ENCODE peak calls at places on chromosomes 16 and 17, in nine cellular contexts. One of them, this sample, is unnamed.

GRCh38 chr16:66988197-66988788 is at the start of gene CES4A:
- DNase-seq in fibroblast of pulmonary artery: peak; percentile 50
- DNase-seq in neural crest cell: no peak
- DNase-seq in GM13977: no peak
- DNase-seq in OCI-LY7: no peak
- DNase-seq in pancreas: no peak
- DNase-seq in tibial artery: no peak
- DNase-seq in CD4-positive, alpha-beta T cell: no peak
- DNase-seq in body of pancreas: peak; percentile 49
- DNase-seq in this sample: no peak

GRCh38 chr17:63278731-63279442 is 167.2 kb downstream of the CYB561 start:
- DNase-seq in pancreas: no peak
- DNase-seq in body of pancreas: no peak
- DNase-seq in fibroblast of pulmonary artery: no peak
- DNase-seq in OCI-LY7: no peak
- DNase-seq in GM13977: no peak
- DNase-seq in CD4-positive, alpha-beta T cell: no peak
- DNase-seq in neural crest cell: no peak
- DNase-seq in tibial artery: no peak
- DNase-seq in this sample: no peak

GRCh38 chr16:3282747-3283524 is at the start of gene ZNF263:
- DNase-seq in GM13977: peak; percentile 98
- DNase-seq in tibial artery: peak; percentile 98
- DNase-seq in body of pancreas: peak; percentile 97
- DNase-seq in OCI-LY7: peak; percentile 97
- DNase-seq in fibroblast of pulmonary artery: peak; percentile 99
- DNase-seq in CD4-positive, alpha-beta T cell: peak; percentile 88
- DNase-seq in pancreas: peak; percentile 92
- DNase-seq in neural crest cell: peak; percentile 83
- DNase-seq in this sample: peak; percentile 91

GRCh38 chr16:74700206-74701040 is at the start of gene MLKL:
- DNase-seq in body of pancreas: peak; percentile 76
- DNase-seq in fibroblast of pulmonary artery: peak; percentile 62
- DNase-seq in OCI-LY7: peak; percentile 53
- DNase-seq in CD4-positive, alpha-beta T cell: peak; percentile 36
- DNase-seq in pancreas: peak; percentile 66
- DNase-seq in GM13977: peak; percentile 64
- DNase-seq in tibial artery: peak; percentile 78
- DNase-seq in neural crest cell: no peak
- DNase-seq in this sample: peak; percentile 31

GRCh38 chr17:15944720-15945492 is at the start of gene ADORA2B:
- DNase-seq in fibroblast of pulmonary artery: peak; percentile 88
- DNase-seq in tibial artery: no peak
- DNase-seq in GM13977: peak; percentile 87
- DNase-seq in CD4-positive, alpha-beta T cell: no peak
- DNase-seq in OCI-LY7: no peak
- DNase-seq in neural crest cell: peak; percentile 63
- DNase-seq in body of pancreas: peak; percentile 61
- DNase-seq in pancreas: peak; percentile 68
- DNase-seq in this sample: peak; percentile 82

GRCh38 chr16:51392651-51393187 is 241.6 kb upstream of the SALL1 start:
- DNase-seq in OCI-LY7: no peak
- DNase-seq in CD4-positive, alpha-beta T cell: no peak
- DNase-seq in tibial artery: no peak
- DNase-seq in fibroblast of pulmonary artery: peak; percentile 76
- DNase-seq in body of pancreas: no peak
- DNase-seq in GM13977: no peak
- DNase-seq in pancreas: no peak
- DNase-seq in neural crest cell: peak; percentile 9
- DNase-seq in this sample: peak; percentile 19

GRCh38 chr16:31861415-31861814 is 12.2 kb upstream of the ZNF267 start:
- DNase-seq in CD4-positive, alpha-beta T cell: no peak
- DNase-seq in GM13977: no peak
- DNase-seq in fibroblast of pulmonary artery: no peak
- DNase-seq in OCI-LY7: no peak
- DNase-seq in pancreas: no peak
- DNase-seq in body of pancreas: no peak
- DNase-seq in tibial artery: no peak
- DNase-seq in neural crest cell: no peak
- DNase-seq in this sample: no peak

GRCh38 chr16:77838597-77839255 is 50.4 kb downstream of the VAT1L start:
- DNase-seq in OCI-LY7: no peak
- DNase-seq in fibroblast of pulmonary artery: no peak
- DNase-seq in pancreas: no peak
- DNase-seq in GM13977: no peak
- DNase-seq in body of pancreas: no peak
- DNase-seq in tibial artery: no peak
- DNase-seq in neural crest cell: no peak
- DNase-seq in CD4-positive, alpha-beta T cell: no peak
- DNase-seq in this sample: no peak

GRCh38 chr17:52383493-52384100 is 225.1 kb upstream of the CA10 start:
- DNase-seq in neural crest cell: peak; percentile 64
- DNase-seq in tibial artery: no peak
- DNase-seq in CD4-positive, alpha-beta T cell: no peak
- DNase-seq in body of pancreas: peak; percentile 78
- DNase-seq in fibroblast of pulmonary artery: peak; percentile 66
- DNase-seq in GM13977: peak; percentile 22
- DNase-seq in pancreas: peak; percentile 32
- DNase-seq in OCI-LY7: peak; percentile 52
- DNase-seq in this sample: peak; percentile 66

GRCh38 chr16:12590409-12590808 is 213.3 kb downstream of the CPPED1 start:
- DNase-seq in neural crest cell: no peak
- DNase-seq in fibroblast of pulmonary artery: no peak
- DNase-seq in OCI-LY7: no peak
- DNase-seq in GM13977: no peak
- DNase-seq in tibial artery: no peak
- DNase-seq in pancreas: no peak
- DNase-seq in CD4-positive, alpha-beta T cell: no peak
- DNase-seq in body of pancreas: no peak
- DNase-seq in this sample: no peak

GRCh38 chr16:57813466-57813865 is 11.2 kb upstream of the KIFC3 start:
- DNase-seq in GM13977: no peak
- DNase-seq in neural crest cell: no peak
- DNase-seq in OCI-LY7: no peak
- DNase-seq in pancreas: no peak
- DNase-seq in fibroblast of pulmonary artery: no peak
- DNase-seq in CD4-positive, alpha-beta T cell: no peak
- DNase-seq in body of pancreas: no peak
- DNase-seq in tibial artery: no peak
- DNase-seq in this sample: no peak

GRCh38 chr17:10657866-10658265 is 757 bp upstream of the MYH3 start:
- DNase-seq in pancreas: no peak
- DNase-seq in OCI-LY7: no peak
- DNase-seq in CD4-positive, alpha-beta T cell: no peak
- DNase-seq in body of pancreas: no peak
- DNase-seq in fibroblast of pulmonary artery: no peak
- DNase-seq in neural crest cell: no peak
- DNase-seq in tibial artery: no peak
- DNase-seq in GM13977: no peak
- DNase-seq in this sample: no peak

GRCh38 chr16:57753448-57754353 is 18.1 kb downstream of the KATNB1 start:
- DNase-seq in OCI-LY7: no peak
- DNase-seq in pancreas: peak; percentile 31
- DNase-seq in neural crest cell: no peak
- DNase-seq in CD4-positive, alpha-beta T cell: no peak
- DNase-seq in fibroblast of pulmonary artery: no peak
- DNase-seq in GM13977: no peak
- DNase-seq in tibial artery: no peak
- DNase-seq in body of pancreas: no peak
- DNase-seq in this sample: no peak

GRCh38 chr16:51271156-51271555 is 120.1 kb upstream of the SALL1 start:
- DNase-seq in tibial artery: no peak
- DNase-seq in fibroblast of pulmonary artery: no peak
- DNase-seq in OCI-LY7: no peak
- DNase-seq in neural crest cell: no peak
- DNase-seq in pancreas: no peak
- DNase-seq in CD4-positive, alpha-beta T cell: no peak
- DNase-seq in body of pancreas: no peak
- DNase-seq in GM13977: no peak
- DNase-seq in this sample: no peak

GRCh38 chr16:1612320-1613111 is at the start of gene CRAMP1:
- DNase-seq in fibroblast of pulmonary artery: no peak
- DNase-seq in body of pancreas: no peak
- DNase-seq in OCI-LY7: peak; percentile 24
- DNase-seq in pancreas: no peak
- DNase-seq in GM13977: peak; percentile 52
- DNase-seq in neural crest cell: peak; percentile 17
- DNase-seq in CD4-positive, alpha-beta T cell: no peak
- DNase-seq in tibial artery: peak; percentile 68
- DNase-seq in this sample: peak; percentile 33

GRCh38 chr16:35602116-35602515 is 2142.7 kb downstream of the TP53TG3F start:
- DNase-seq in fibroblast of pulmonary artery: no peak
- DNase-seq in pancreas: no peak
- DNase-seq in body of pancreas: no peak
- DNase-seq in tibial artery: no peak
- DNase-seq in neural crest cell: no peak
- DNase-seq in GM13977: no peak
- DNase-seq in CD4-positive, alpha-beta T cell: no peak
- DNase-seq in OCI-LY7: no peak
- DNase-seq in this sample: no peak

GRCh38 chr17:38609280-38610031 is 3.7 kb upstream of the SRCIN1 start:
- DNase-seq in OCI-LY7: no peak
- DNase-seq in tibial artery: no peak
- DNase-seq in pancreas: no peak
- DNase-seq in body of pancreas: no peak
- DNase-seq in neural crest cell: no peak
- DNase-seq in GM13977: no peak
- DNase-seq in CD4-positive, alpha-beta T cell: no peak
- DNase-seq in fibroblast of pulmonary artery: no peak
- DNase-seq in this sample: no peak

GRCh38 chr17:4998027-4998665 is 396 bp downstream of the KIF1C start:
- DNase-seq in neural crest cell: peak; percentile 47
- DNase-seq in fibroblast of pulmonary artery: no peak
- DNase-seq in CD4-positive, alpha-beta T cell: no peak
- DNase-seq in GM13977: peak; percentile 62
- DNase-seq in pancreas: peak; percentile 77
- DNase-seq in body of pancreas: peak; percentile 60
- DNase-seq in OCI-LY7: no peak
- DNase-seq in tibial artery: peak; percentile 73
- DNase-seq in this sample: peak; percentile 55

GRCh38 chr16:81784042-81784785 is 5.1 kb downstream of the PLCG2 start:
- DNase-seq in OCI-LY7: peak; percentile 87
- DNase-seq in CD4-positive, alpha-beta T cell: no peak
- DNase-seq in pancreas: no peak
- DNase-seq in GM13977: no peak
- DNase-seq in tibial artery: no peak
- DNase-seq in neural crest cell: no peak
- DNase-seq in fibroblast of pulmonary artery: no peak
- DNase-seq in body of pancreas: no peak
- DNase-seq in this sample: no peak

GRCh38 chr17:39208893-39209292 is 8.8 kb downstream of the RPL19 start:
- DNase-seq in neural crest cell: no peak
- DNase-seq in GM13977: peak; percentile 76
- DNase-seq in CD4-positive, alpha-beta T cell: no peak
- DNase-seq in fibroblast of pulmonary artery: no peak
- DNase-seq in OCI-LY7: peak; percentile 98
- DNase-seq in pancreas: no peak
- DNase-seq in tibial artery: no peak
- DNase-seq in body of pancreas: peak; percentile 34
- DNase-seq in this sample: peak; percentile 79

GRCh38 chr17:76612977-76613851 is 27.6 kb upstream of the ST6GALNAC2 start:
- DNase-seq in fibroblast of pulmonary artery: no peak
- DNase-seq in GM13977: no peak
- DNase-seq in neural crest cell: peak; percentile 33
- DNase-seq in body of pancreas: no peak
- DNase-seq in pancreas: no peak
- DNase-seq in tibial artery: no peak
- DNase-seq in CD4-positive, alpha-beta T cell: no peak
- DNase-seq in OCI-LY7: no peak
- DNase-seq in this sample: no peak

GRCh38 chr17:35666070-35666469 is 65.4 kb upstream of the RASL10B start:
- DNase-seq in GM13977: no peak
- DNase-seq in body of pancreas: no peak
- DNase-seq in pancreas: no peak
- DNase-seq in neural crest cell: no peak
- DNase-seq in tibial artery: no peak
- DNase-seq in OCI-LY7: no peak
- DNase-seq in fibroblast of pulmonary artery: peak; percentile 7
- DNase-seq in CD4-positive, alpha-beta T cell: no peak
- DNase-seq in this sample: no peak
- TF ChIP-seq CTCF in GM13977: no peak
- TF ChIP-seq CTCF in body of pancreas: no peak
- TF ChIP-seq CTCF in pancreas: no peak
- TF ChIP-seq CTCF in neural crest cell: no peak
- TF ChIP-seq CTCF in tibial artery: no peak
- TF ChIP-seq CTCF in OCI-LY7: no peak
- TF ChIP-seq CTCF in fibroblast of pulmonary artery: no peak
- TF ChIP-seq CTCF in CD4-positive, alpha-beta T cell: no peak
- TF ChIP-seq CTCF in this sample: no peak

GRCh38 chr17:72588961-72589360 is 468.1 kb downstream of the SOX9 start:
- DNase-seq in GM13977: no peak
- DNase-seq in OCI-LY7: no peak
- DNase-seq in neural crest cell: no peak
- DNase-seq in body of pancreas: peak; percentile 90
- DNase-seq in tibial artery: no peak
- DNase-seq in fibroblast of pulmonary artery: no peak
- DNase-seq in CD4-positive, alpha-beta T cell: no peak
- DNase-seq in pancreas: peak; percentile 80
- DNase-seq in this sample: no peak
- TF ChIP-seq CTCF in GM13977: no peak
- TF ChIP-seq CTCF in OCI-LY7: no peak
- TF ChIP-seq CTCF in neural crest cell: no peak
- TF ChIP-seq CTCF in body of pancreas: no peak
- TF ChIP-seq CTCF in tibial artery: no peak
- TF ChIP-seq CTCF in fibroblast of pulmonary artery: no peak
- TF ChIP-seq CTCF in CD4-positive, alpha-beta T cell: no peak
- TF ChIP-seq CTCF in pancreas: no peak
- TF ChIP-seq CTCF in this sample: no peak

DNA sequence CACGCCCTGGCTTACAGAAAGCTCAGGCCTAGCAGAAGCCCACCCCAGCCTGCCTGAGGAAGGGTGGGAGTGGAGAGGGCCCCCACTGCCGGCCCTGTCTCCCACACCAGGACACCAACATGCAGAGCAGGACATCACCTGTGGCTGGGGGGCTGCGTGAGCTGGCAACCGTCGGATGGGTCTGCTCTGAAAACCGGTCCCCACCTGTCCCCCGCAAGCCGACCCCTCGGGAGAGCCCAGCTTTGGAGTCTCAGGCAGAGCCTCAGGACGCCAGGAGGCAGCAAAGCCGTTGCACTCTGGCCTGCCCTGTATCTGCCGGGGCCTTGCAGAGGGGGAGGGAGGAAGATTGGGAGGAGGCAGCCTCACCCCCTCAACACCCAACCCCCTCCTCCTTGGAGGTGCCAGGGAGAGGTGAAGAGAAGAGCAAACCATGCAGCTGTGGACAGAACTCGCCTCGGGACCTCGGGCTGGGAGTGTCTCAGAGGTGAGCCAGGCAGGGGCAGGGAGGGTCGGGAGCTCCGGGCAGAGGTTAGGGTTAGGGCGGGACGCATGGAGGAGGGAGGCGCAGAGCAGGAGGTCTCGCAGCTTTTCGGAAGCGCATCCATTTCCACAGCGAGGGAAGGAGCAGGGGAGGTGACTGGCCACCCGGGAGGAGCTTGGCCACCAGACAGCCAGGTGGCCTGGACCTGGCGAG is 30.4 kb upstream of the ZC3H18 start:
- DNase-seq in pancreas: peak; percentile 33
- DNase-seq in neural crest cell: no peak
- DNase-seq in fibroblast of pulmonary artery: no peak
- DNase-seq in GM13977: no peak
- DNase-seq in CD4-positive, alpha-beta T cell: no peak
- DNase-seq in tibial artery: no peak
- DNase-seq in body of pancreas: no peak
- DNase-seq in OCI-LY7: no peak
- DNase-seq in this sample: no peak
- TF ChIP-seq CTCF in pancreas: no peak
- TF ChIP-seq CTCF in neural crest cell: no peak
- TF ChIP-seq CTCF in fibroblast of pulmonary artery: no peak
- TF ChIP-seq CTCF in GM13977: no peak
- TF ChIP-seq CTCF in CD4-positive, alpha-beta T cell: no peak
- TF ChIP-seq CTCF in tibial artery: no peak
- TF ChIP-seq CTCF in body of pancreas: no peak
- TF ChIP-seq CTCF in OCI-LY7: peak; percentile 35
- TF ChIP-seq CTCF in this sample: no peak

GRCh38 chr17:44097110-44097810 is 26.2 kb downstream of the HDAC5 start:
- DNase-seq in CD4-positive, alpha-beta T cell: no peak
- DNase-seq in fibroblast of pulmonary artery: peak; percentile 40
- DNase-seq in pancreas: no peak
- DNase-seq in OCI-LY7: no peak
- DNase-seq in neural crest cell: no peak
- DNase-seq in body of pancreas: peak; percentile 25
- DNase-seq in GM13977: no peak
- DNase-seq in tibial artery: no peak
- DNase-seq in this sample: no peak
- TF ChIP-seq CTCF in CD4-positive, alpha-beta T cell: no peak
- TF ChIP-seq CTCF in fibroblast of pulmonary artery: no peak
- TF ChIP-seq CTCF in pancreas: no peak
- TF ChIP-seq CTCF in OCI-LY7: no peak
- TF ChIP-seq CTCF in neural crest cell: no peak
- TF ChIP-seq CTCF in body of pancreas: no peak
- TF ChIP-seq CTCF in GM13977: no peak
- TF ChIP-seq CTCF in tibial artery: no peak
- TF ChIP-seq CTCF in this sample: no peak